ENCODE peak calls at places on chromosomes 5 and 9, in ten cellular contexts. I, P, R, C, V, U, G, S, D and N are unnamed samples. For H3K9me3, the result is how much of the 10 kb centered on the place peaks cover.

GRCh38 chr5:165029471-165029870 is 1524.1 kb downstream of the MAT2B start:
- DNase-seq in I (no peak), P (no peak), R (no peak), C (no peak), V (peak), U (peak), G (no peak), S (peak), D (no peak), N (no peak)

GRCh38 chr9:1048853-1049252 is 1.3 kb upstream of the DMRT2 start:
- DNase-seq in I (no peak), P (no peak), R (no peak), C (no peak), V (no peak), U (no peak), G (no peak), S (no peak), D (no peak), N (no peak)

GRCh38 chr5:91955610-91956009 is 572.5 kb upstream of the ARRDC3 start:
- DNase-seq in I (no peak), P (peak), R (no peak), C (no peak), V (no peak), U (no peak), G (no peak), S (no peak), D (no peak), N (no peak)

GRCh38 chr5:2378976-2379375 is 372.5 kb downstream of the IRX2 start:
- DNase-seq in I (no peak), P (no peak), R (no peak), C (no peak), V (no peak), U (no peak), G (no peak), S (no peak), D (no peak), N (no peak)

GRCh38 chr5:96601811-96602244 is 60.3 kb upstream of the CAST start:
- DNase-seq in I (peak), P (peak), R (peak), C (no peak), V (no peak), U (peak), G (no peak), S (peak), D (peak), N (no peak)

GRCh38 chr9:134858051-134858841 is 22.4 kb upstream of the FCN2 start:
- DNase-seq in I (peak), P (no peak), R (no peak), C (peak), V (no peak), U (no peak), G (no peak), S (no peak), D (peak), N (peak)

GRCh38 chr9:136902259-136902821 is 16.0 kb downstream of the TRAF2 start:
- DNase-seq in I (peak), P (peak), R (peak), C (peak), V (peak), U (peak), G (peak), S (no peak), D (peak), N (peak)

GRCh38 chr5:10367586-10367985 is 14.1 kb downstream of the MARCHF6 start:
- DNase-seq in I (no peak), P (no peak), R (no peak), C (no peak), V (no peak), U (no peak), G (no peak), S (no peak), D (no peak), N (no peak)

GRCh38 chr5:180591249-180591887 is at the start of gene SCGB3A1:
- DNase-seq in I (no peak), P (no peak), R (no peak), C (peak), V (peak), U (no peak), G (no peak), S (no peak), D (no peak), N (peak)

GRCh38 chr5:107744418-107745330 is 73.9 kb upstream of the EFNA5 start:
- DNase-seq in I (no peak), P (no peak), R (no peak), C (no peak), V (no peak), U (no peak), G (no peak), S (no peak), D (no peak), N (no peak)

GRCh38 chr5:143205386-143205785 is 198.1 kb downstream of the NR3C1 start:
- DNase-seq in I (no peak), P (no peak), R (peak), C (no peak), V (no peak), U (no peak), G (no peak), S (no peak), D (peak), N (no peak)

GRCh38 chr5:126271141-126271540 is 152.1 kb upstream of the GRAMD2B start:
- DNase-seq in I (no peak), P (no peak), R (no peak), C (no peak), V (no peak), U (no peak), G (no peak), S (no peak), D (no peak), N (no peak)

GRCh38 chr5:169044982-169045381 is 256.0 kb downstream of the SLIT3 start:
- DNase-seq in I (no peak), P (no peak), R (no peak), C (no peak), V (no peak), U (no peak), G (no peak), S (no peak), D (no peak), N (no peak)

GRCh38 chr5:30376848-30377247 is 816.6 kb upstream of the CDH6 start:
- DNase-seq in I (no peak), P (no peak), R (no peak), C (no peak), V (no peak), U (no peak), G (no peak), S (no peak), D (no peak), N (no peak)

GRCh38 chr5:72428664-72429063 is 78.5 kb downstream of the ZNF366 start:
- DNase-seq in I (no peak), P (no peak), R (no peak), C (no peak), V (no peak), U (no peak), G (no peak), S (no peak), D (no peak), N (no peak)

GRCh38 chr5:173969167-173970049 is 19.6 kb upstream of the C5orf47 start:
- DNase-seq in I (no peak), P (no peak), R (no peak), C (no peak), V (peak), U (peak), G (no peak), S (no peak), D (no peak), N (no peak)

GRCh38 chr5:127615916-127616315 is 33.0 kb upstream of the CTXN3 start:
- DNase-seq in I (peak), P (no peak), R (no peak), C (no peak), V (no peak), U (peak), G (no peak), S (no peak), D (peak), N (no peak)

GRCh38 chr5:140349244-140349643 is 2.8 kb upstream of the HBEGF start:
- DNase-seq in I (no peak), P (peak), R (no peak), C (no peak), V (no peak), U (peak), G (peak), S (no peak), D (peak), N (no peak)

GRCh38 chr5:155998258-155998657 is 328.7 kb upstream of the SGCD start:
- DNase-seq in I (no peak), P (no peak), R (no peak), C (no peak), V (no peak), U (no peak), G (no peak), S (no peak), D (no peak), N (no peak)

GRCh38 chr5:151150484-151151262 is 6.9 kb downstream of the ANXA6 start:
- DNase-seq in I (no peak), P (peak), R (peak), C (peak), V (peak), U (peak), G (peak), S (peak), D (no peak), N (no peak)

GRCh38 chr5:56606202-56606601 is 209.1 kb upstream of the MAP3K1 start:
- DNase-seq in I (no peak), P (no peak), R (no peak), C (no peak), V (no peak), U (no peak), G (no peak), S (no peak), D (no peak), N (no peak)

GRCh38 chr9:116491219-116491618 is 195.9 kb upstream of the TRIM32 start:
- DNase-seq in I (no peak), P (no peak), R (no peak), C (no peak), V (no peak), U (no peak), G (no peak), S (no peak), D (no peak), N (no peak)

GRCh38 chr9:76688471-76689238 is 75.6 kb upstream of the PCA3 start:
- DNase-seq in I (no peak), P (no peak), R (no peak), C (no peak), V (no peak), U (peak), G (no peak), S (no peak), D (no peak), N (no peak)

GRCh38 chr5:30099634-30100033 is 1093.9 kb upstream of the CDH6 start:
- DNase-seq in I (no peak), P (no peak), R (no peak), C (no peak), V (no peak), U (no peak), G (no peak), S (no peak), D (no peak), N (no peak)

GRCh38 chr5:67234671-67235176 is 38.1 kb upstream of the CD180 start:
- DNase-seq in I (peak), P (no peak), R (peak), C (no peak), V (peak), U (no peak), G (no peak), S (no peak), D (peak), N (no peak)

GRCh38 chr9:121700165-121700830 is 48.9 kb downstream of the DAB2IP start:
- DNase-seq in I (peak), P (peak), R (peak), C (peak), V (peak), U (peak), G (peak), S (peak), D (peak), N (peak)

GRCh38 chr5:125712397-125712796 is 710.8 kb upstream of the GRAMD2B start:
- DNase-seq in I (no peak), P (no peak), R (no peak), C (no peak), V (no peak), U (no peak), G (no peak), S (no peak), D (no peak), N (no peak)

GRCh38 chr5:143820451-143820850 is 8.5 kb downstream of the HMHB1 start:
- DNase-seq in I (no peak), P (no peak), R (no peak), C (no peak), V (no peak), U (no peak), G (no peak), S (no peak), D (no peak), N (no peak)

GRCh38 chr5:36060516-36060885 is 6.2 kb downstream of the UGT3A2 start:
- DNase-seq in I (no peak), P (no peak), R (no peak), C (no peak), V (no peak), U (no peak), G (no peak), S (peak), D (no peak), N (no peak)

GRCh38 chr9:112582371-112582770 is 95.7 kb downstream of the KIAA1958 start:
- DNase-seq in I (no peak), P (no peak), R (no peak), C (no peak), V (no peak), U (no peak), G (no peak), S (no peak), D (peak), N (no peak)

GRCh38 chr9:89007041-89007440 is 15.8 kb downstream of the S1PR3 start:
- DNase-seq in I (no peak), P (no peak), R (no peak), C (no peak), V (no peak), U (peak), G (no peak), S (no peak), D (no peak), N (no peak)

GRCh38 chr9:13863112-13863511 is 450.8 kb downstream of the NFIB start:
- DNase-seq in I (no peak), P (no peak), R (no peak), C (peak), V (no peak), U (peak), G (no peak), S (no peak), D (no peak), N (no peak)

GRCh38 chr9:127311239-127311741 is 46.7 kb downstream of the GARNL3 start:
- DNase-seq in I (peak), P (peak), R (peak), C (no peak), V (no peak), U (peak), G (no peak), S (peak), D (peak), N (no peak)

GRCh38 chr9:8856686-8857329 is 1057.2 kb upstream of the DMAC1 start:
- DNase-seq in I (no peak), P (no peak), R (peak), C (no peak), V (no peak), U (peak), G (no peak), S (no peak), D (no peak), N (no peak)

GRCh38 chr5:80343067-80343466 is 23.3 kb downstream of the SPZ1 start:
- DNase-seq in I (no peak), P (no peak), R (no peak), C (no peak), V (no peak), U (no peak), G (no peak), S (no peak), D (no peak), N (no peak)

GRCh38 chr5:80341376-80341775 is 21.6 kb downstream of the SPZ1 start:
- DNase-seq in I (no peak), P (no peak), R (no peak), C (no peak), V (no peak), U (no peak), G (no peak), S (no peak), D (no peak), N (no peak)

DNA sequence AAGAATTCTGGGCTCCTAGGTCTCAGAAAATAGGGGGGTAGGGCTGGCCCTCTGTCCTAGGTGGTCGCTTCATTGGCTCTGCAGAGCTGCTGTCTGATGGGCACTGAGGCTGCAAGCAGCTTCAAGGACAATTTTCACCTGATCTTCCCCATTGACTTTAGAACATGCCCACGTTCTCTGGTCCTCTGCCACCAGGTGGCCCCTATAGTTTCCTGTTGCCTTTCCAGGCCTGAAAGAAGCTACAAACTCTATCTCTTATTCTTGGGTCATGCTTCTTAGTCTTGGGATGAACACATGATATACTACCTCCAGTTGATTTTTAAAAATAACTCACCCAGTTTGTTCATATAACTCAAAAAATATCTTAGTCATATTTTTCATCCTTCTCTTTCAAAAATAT is 26.3 kb downstream of the SPZ1 start:
- DNase-seq in I (no peak), P (no peak), R (peak), C (no peak), V (no peak), U (peak), G (no peak), S (peak), D (peak), N (no peak)
- TF ChIP-seq CTCF in I (peak), P (no peak), R (peak), C (no peak), V (peak), U (peak), G (no peak), S (peak), D (peak), N (peak)

GRCh38 chr5:38777111-38777510 is 68.7 kb upstream of the OSMR start:
- DNase-seq in I (no peak), P (no peak), R (no peak), C (no peak), V (no peak), U (no peak), G (no peak), S (no peak), D (no peak), N (no peak)
- H3K9me3 ChIP-seq in I (under half), P (under half), R (under half), C (under half), V (under half), U (under half), G (under half), S (under half), D (under half), N (under half)

GRCh38 chr9:91039125-91039834 is 237.7 kb downstream of the SYK start:
- DNase-seq in I (no peak), P (no peak), R (no peak), C (no peak), V (no peak), U (peak), G (no peak), S (no peak), D (no peak), N (no peak)
- TF ChIP-seq CTCF in I (no peak), P (no peak), R (no peak), C (no peak), V (no peak), U (no peak), G (no peak), S (no peak), D (no peak), N (no peak)

GRCh38 chr5:8907168-8907868 is 638.6 kb downstream of the SEMA5A start:
- DNase-seq in I (no peak), P (no peak), R (no peak), C (no peak), V (no peak), U (no peak), G (no peak), S (no peak), D (peak), N (no peak)

GRCh38 chr5:8906303-8906967 is 639.4 kb downstream of the SEMA5A start:
- DNase-seq in I (no peak), P (no peak), R (no peak), C (no peak), V (no peak), U (no peak), G (no peak), S (no peak), D (peak), N (no peak)

GRCh38 chr5:8905021-8905420 is 640.9 kb downstream of the SEMA5A start:
- DNase-seq in I (no peak), P (no peak), R (no peak), C (no peak), V (no peak), U (peak), G (no peak), S (no peak), D (peak), N (no peak)

GRCh38 chr5:8912106-8912505 is 633.8 kb downstream of the SEMA5A start:
- DNase-seq in I (no peak), P (no peak), R (no peak), C (no peak), V (no peak), U (no peak), G (no peak), S (no peak), D (peak), N (no peak)

DNA sequence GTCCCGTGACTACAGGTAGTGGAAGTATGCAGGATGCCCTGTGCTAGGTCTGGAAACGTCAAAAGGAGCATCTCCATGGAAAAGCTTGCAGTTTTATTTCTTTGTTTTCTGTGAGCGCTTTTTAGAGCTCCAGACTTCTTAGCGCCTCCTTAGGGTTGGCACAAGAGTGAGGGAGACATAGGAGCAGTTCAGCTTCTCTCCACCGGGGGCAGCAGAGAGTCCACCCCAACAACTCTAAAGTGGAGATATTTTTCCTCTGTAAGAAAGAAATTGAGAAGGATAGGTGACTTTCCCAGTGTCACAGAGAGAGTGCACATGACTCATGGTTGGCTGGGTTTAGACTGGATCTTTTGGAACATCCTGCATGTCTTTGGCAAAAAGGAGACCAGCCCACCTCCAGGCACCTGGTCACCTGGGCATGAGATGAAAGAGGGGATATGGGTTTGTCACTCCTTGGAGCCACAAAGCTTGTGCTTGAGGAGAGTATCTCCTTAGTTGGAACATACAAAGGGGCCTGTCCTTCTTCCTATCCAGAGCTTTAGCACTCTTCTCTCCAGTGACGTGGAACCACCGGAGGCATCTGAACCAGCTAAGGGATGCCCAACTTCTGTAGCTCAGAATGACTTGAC is 637.7 kb downstream of the SEMA5A start:
- DNase-seq in I (no peak), P (no peak), R (peak), C (no peak), V (no peak), U (peak), G (no peak), S (peak), D (peak), N (no peak)
- H3K9me3 ChIP-seq in I (under half), P (under half), R (under half), C (under half), V (under half), U (under half), G (under half), S (under half), D (under half), N (under half)

GRCh38 chr9:79604921-79605562 is 33.3 kb downstream of the TLE4 start:
- DNase-seq in I (no peak), P (no peak), R (no peak), C (no peak), V (no peak), U (no peak), G (no peak), S (no peak), D (no peak), N (no peak)

GRCh38 chr9:79598562-79599345 is 27.0 kb downstream of the TLE4 start:
- DNase-seq in I (no peak), P (no peak), R (no peak), C (no peak), V (no peak), U (no peak), G (no peak), S (no peak), D (no peak), N (no peak)

GRCh38 chr9:79604149-79604548 is 32.4 kb downstream of the TLE4 start:
- DNase-seq in I (no peak), P (no peak), R (peak), C (no peak), V (no peak), U (no peak), G (no peak), S (no peak), D (no peak), N (no peak)

GRCh38 chr9:79600466-79600865 is 28.7 kb downstream of the TLE4 start:
- DNase-seq in I (no peak), P (no peak), R (no peak), C (no peak), V (no peak), U (no peak), G (no peak), S (no peak), D (no peak), N (no peak)

GRCh38 chr9:79603222-79603925 is 31.6 kb downstream of the TLE4 start:
- DNase-seq in I (no peak), P (no peak), R (no peak), C (no peak), V (no peak), U (no peak), G (no peak), S (no peak), D (no peak), N (no peak)
- TF ChIP-seq CTCF in I (no peak), P (no peak), R (no peak), C (no peak), V (no peak), U (no peak), G (no peak), S (no peak), D (no peak), N (no peak)

GRCh38 chr9:97855899-97856298 is 2.9 kb downstream of the FOXE1 start:
- DNase-seq in I (no peak), P (no peak), R (no peak), C (no peak), V (no peak), U (no peak), G (no peak), S (no peak), D (no peak), N (no peak)
- H3K9me3 ChIP-seq in I (under half), P (under half), R (under half), C (under half), V (under half), U (under half), G (under half), S (under half), D (under half), N (under half)

GRCh38 chr5:136028782-136029742 is at the start of gene TGFBI:
- DNase-seq in I (peak), P (peak), R (peak), C (peak), V (peak), U (peak), G (peak), S (no peak), D (peak), N (peak)
- TF ChIP-seq CTCF in I (no peak), P (no peak), R (peak), C (no peak), V (peak), U (peak), G (no peak), S (no peak), D (no peak), N (peak)